ENCODE peak calls at places on chromosome X, in ten cellular contexts. S is iPS DF 6.9; B is pancreas; O is AG04450; C is neuronal stem cell; D is GM06990; W is OCI-LY7; U is stomach; T is foreskin fibroblast; I is effector memory CD4-positive, alpha-beta T cell. F is an unnamed sample.

GRCh38 chrX:96685205-96686099 is 810 bp downstream of the DIAPH2 start:
- DNase-seq in S (no peak), B (peak), O (no peak), C (no peak), D (peak), W (peak), U (peak), T (peak), I (peak), F (no peak)

GRCh38 chrX:952816-953215 is 259.6 kb downstream of the CRLF2 start:
- DNase-seq in S (no peak), B (no peak), O (no peak), C (no peak), D (no peak), W (no peak), U (no peak), T (no peak), I (no peak), F (no peak)

GRCh38 chrX:39008554-39008953 is 207.3 kb downstream of the MID1IP1 start:
- DNase-seq in S (no peak), B (no peak), O (no peak), C (no peak), D (no peak), W (no peak), U (no peak), T (no peak), I (no peak), F (no peak)

GRCh38 chrX:15146515-15146914 is 123.4 kb downstream of the ASB9 start:
- DNase-seq in S (no peak), B (no peak), O (no peak), C (no peak), D (peak), W (peak), U (peak), T (no peak), I (no peak), F (no peak)

GRCh38 chrX:20091499-20091898 is 25.2 kb downstream of the MAP7D2 start:
- DNase-seq in S (no peak), B (no peak), O (no peak), C (no peak), D (no peak), W (no peak), U (no peak), T (no peak), I (no peak), F (no peak)

GRCh38 chrX:9342581-9343051 is 122.2 kb upstream of the TBL1X start:
- DNase-seq in S (peak), B (peak), O (no peak), C (peak), D (peak), W (no peak), U (peak), T (peak), I (peak), F (no peak)

GRCh38 chrX:97446298-97446882 is 562.7 kb downstream of the RPA4 start:
- DNase-seq in S (no peak), B (no peak), O (no peak), C (no peak), D (no peak), W (peak), U (no peak), T (no peak), I (no peak), F (no peak)

GRCh38 chrX:39439910-39440733 is 638.9 kb downstream of the MID1IP1 start:
- DNase-seq in S (no peak), B (no peak), O (no peak), C (no peak), D (no peak), W (no peak), U (no peak), T (no peak), I (no peak), F (no peak)

GRCh38 chrX:65926095-65927019 is 113.5 kb downstream of the VSIG4 start:
- DNase-seq in S (no peak), B (no peak), O (no peak), C (no peak), D (peak), W (peak), U (no peak), T (no peak), I (no peak), F (no peak)

GRCh38 chrX:72101597-72102037 is 30.1 kb downstream of the RTL5 start:
- DNase-seq in S (no peak), B (no peak), O (no peak), C (no peak), D (no peak), W (no peak), U (no peak), T (no peak), I (no peak), F (no peak)

GRCh38 chrX:39158801-39159657 is 357.8 kb downstream of the MID1IP1 start:
- DNase-seq in S (no peak), B (no peak), O (no peak), C (no peak), D (no peak), W (no peak), U (no peak), T (no peak), I (no peak), F (peak)

GRCh38 chrX:130636277-130636676 is 234.5 kb downstream of the RBMX2 start:
- DNase-seq in S (no peak), B (no peak), O (no peak), C (no peak), D (no peak), W (no peak), U (no peak), T (no peak), I (no peak), F (no peak)

GRCh38 chrX:115957862-115958490 is 212.6 kb upstream of the AGTR2 start:
- DNase-seq in S (no peak), B (no peak), O (no peak), C (no peak), D (no peak), W (no peak), U (no peak), T (no peak), I (no peak), F (no peak)

GRCh38 chrX:36160056-36160455 is 240.5 kb downstream of the CFAP47 start:
- DNase-seq in S (no peak), B (no peak), O (no peak), C (no peak), D (no peak), W (no peak), U (no peak), T (no peak), I (no peak), F (no peak)

GRCh38 chrX:49978191-49978590 is 55.8 kb downstream of the CLCN5 start:
- DNase-seq in S (no peak), B (no peak), O (no peak), C (no peak), D (no peak), W (no peak), U (no peak), T (no peak), I (no peak), F (no peak)

GRCh38 chrX:12844319-12844718 is 22.6 kb upstream of the TLR7 start:
- DNase-seq in S (no peak), B (no peak), O (no peak), C (no peak), D (no peak), W (no peak), U (no peak), T (no peak), I (no peak), F (no peak)

GRCh38 chrX:111411591-111412371 is at the start of gene DCX:
- DNase-seq in S (peak), B (no peak), O (no peak), C (no peak), D (no peak), W (no peak), U (no peak), T (no peak), I (no peak), F (no peak)
- H3K4me3 ChIP-seq in S (no peak), B (no peak), O (no peak), C (peak), D (no peak), W (no peak), U (no peak), T (no peak), I (no peak), F (no peak)

DNA sequence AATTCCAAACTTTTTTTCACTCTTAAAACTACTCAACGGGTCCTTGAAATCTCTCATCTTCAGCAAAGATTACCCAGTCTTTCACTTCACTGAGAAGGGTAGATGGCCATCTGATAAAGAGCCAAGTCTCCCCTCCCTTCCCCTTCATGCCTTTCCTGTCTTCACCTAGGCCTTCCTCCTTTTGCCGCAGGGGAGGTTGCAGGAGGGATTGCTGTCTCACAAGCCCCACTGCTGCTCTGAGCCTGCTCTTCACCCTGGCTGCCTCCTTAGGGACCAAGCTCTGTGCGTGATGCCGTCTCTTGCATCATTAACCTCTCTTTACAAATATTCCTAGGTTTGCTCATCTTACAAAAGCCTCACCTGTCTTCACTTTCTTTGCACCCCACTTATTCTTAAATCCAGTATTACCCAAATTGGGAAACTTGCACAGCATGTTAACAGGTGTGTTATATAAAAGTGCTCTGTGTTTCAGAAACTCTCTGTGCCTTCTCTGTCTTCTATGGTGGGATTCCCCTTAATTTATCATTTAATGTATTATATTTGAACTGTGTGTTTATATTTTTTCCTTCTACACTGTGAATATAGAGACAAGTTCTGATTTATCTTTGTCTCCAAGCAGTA is 3.8 kb downstream of the ZFX start:
- DNase-seq in S (no peak), B (no peak), O (no peak), C (no peak), D (no peak), W (peak), U (no peak), T (no peak), I (peak), F (no peak)
- H3K4me3 ChIP-seq in S (no peak), B (peak), O (peak), C (no peak), D (no peak), W (peak), U (peak), T (peak), I (no peak), F (no peak)

GRCh38 chrX:100636321-100636991 is at the start of gene TSPAN6:
- DNase-seq in S (no peak), B (peak), O (peak), C (peak), D (peak), W (no peak), U (peak), T (peak), I (peak), F (peak)
- H3K4me3 ChIP-seq in S (peak), B (peak), O (peak), C (peak), D (no peak), W (no peak), U (peak), T (peak), I (peak), F (peak)

DNA sequence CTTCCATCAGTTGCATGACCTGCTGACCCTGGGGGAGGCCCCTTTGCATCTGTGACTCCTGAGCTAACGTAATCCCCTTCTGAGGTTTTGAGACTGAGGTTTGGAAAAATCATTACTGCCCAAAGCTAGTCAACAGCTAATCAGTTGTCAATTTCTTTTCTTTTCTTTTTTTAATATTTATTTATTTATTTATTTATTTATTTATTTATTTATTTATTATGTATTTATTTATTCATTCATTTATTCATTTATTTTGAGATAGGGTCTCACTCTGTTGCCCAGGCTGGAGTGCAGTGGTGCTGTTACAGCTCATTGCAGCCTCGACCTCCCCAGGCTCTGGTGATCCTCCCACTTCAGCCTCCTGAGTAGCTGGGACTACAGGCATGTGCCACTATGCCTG is 25.1 kb upstream of the FHL1 start:
- DNase-seq in S (no peak), B (no peak), O (no peak), C (no peak), D (no peak), W (no peak), U (no peak), T (no peak), I (no peak), F (no peak)
- H3K4me3 ChIP-seq in S (no peak), B (no peak), O (no peak), C (no peak), D (no peak), W (no peak), U (no peak), T (no peak), I (no peak), F (no peak)

GRCh38 chrX:153512501-153512893 is 4.9 kb upstream of the ATP2B3 start:
- DNase-seq in S (no peak), B (no peak), O (no peak), C (no peak), D (no peak), W (no peak), U (no peak), T (no peak), I (no peak), F (no peak)

GRCh38 chrX:153510383-153510782 is 7.1 kb upstream of the ATP2B3 start:
- DNase-seq in S (no peak), B (no peak), O (no peak), C (no peak), D (no peak), W (no peak), U (no peak), T (no peak), I (no peak), F (no peak)

GRCh38 chrX:153514259-153514658 is 3.2 kb upstream of the ATP2B3 start:
- DNase-seq in S (no peak), B (no peak), O (no peak), C (no peak), D (no peak), W (no peak), U (no peak), T (no peak), I (no peak), F (no peak)

GRCh38 chrX:153513265-153513664 is 4.2 kb upstream of the ATP2B3 start:
- DNase-seq in S (no peak), B (no peak), O (no peak), C (no peak), D (no peak), W (no peak), U (no peak), T (no peak), I (no peak), F (no peak)

DNA sequence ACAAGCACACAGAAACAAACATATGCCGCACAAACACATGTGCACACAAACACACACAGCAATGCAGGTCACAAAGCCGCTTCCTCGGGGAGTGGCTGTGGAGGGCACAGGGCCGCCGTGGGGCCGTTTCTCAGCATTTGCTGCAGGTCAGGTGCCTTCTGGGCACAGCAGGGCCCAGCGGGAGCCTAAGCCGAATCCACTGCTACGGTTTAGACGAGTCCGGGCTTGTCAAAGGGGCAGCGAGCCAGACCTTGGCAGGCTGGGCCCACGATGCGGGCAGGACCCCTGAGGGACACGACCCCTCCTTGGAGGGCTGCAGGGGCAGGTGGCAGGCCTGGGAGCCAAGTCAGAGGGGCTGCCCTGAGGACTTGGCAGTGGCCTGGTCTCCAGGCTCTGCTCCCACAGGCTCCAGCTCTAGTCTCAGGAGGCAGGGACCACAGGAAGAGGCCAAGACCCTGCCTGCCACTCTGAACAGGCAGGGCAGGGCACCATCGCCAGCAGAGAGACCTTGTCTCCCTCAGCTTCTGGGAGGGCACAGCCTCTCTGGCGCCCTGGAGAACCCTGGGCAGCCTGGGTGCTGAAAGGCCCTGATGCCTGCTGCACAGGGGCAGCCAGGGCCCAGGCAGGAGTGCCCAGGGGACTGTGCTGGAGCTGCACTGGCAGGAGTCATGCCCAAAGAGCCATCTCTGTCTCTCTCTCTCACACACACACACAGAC is 5.5 kb upstream of the ATP2B3 start:
- DNase-seq in S (no peak), B (no peak), O (no peak), C (no peak), D (no peak), W (no peak), U (no peak), T (no peak), I (no peak), F (no peak)
- H3K4me3 ChIP-seq in S (no peak), B (no peak), O (no peak), C (no peak), D (no peak), W (no peak), U (no peak), T (no peak), I (no peak), F (no peak)

GRCh38 chrX:134174273-134174660 is 62.7 kb upstream of the CCDC160 start:
- DNase-seq in S (no peak), B (no peak), O (no peak), C (no peak), D (no peak), W (no peak), U (no peak), T (no peak), I (no peak), F (no peak)

GRCh38 chrX:134174859-134175258 is 62.1 kb upstream of the CCDC160 start:
- DNase-seq in S (no peak), B (no peak), O (no peak), C (peak), D (no peak), W (no peak), U (no peak), T (no peak), I (no peak), F (no peak)

GRCh38 chrX:134171661-134172587 is 65.1 kb upstream of the CCDC160 start:
- DNase-seq in S (no peak), B (peak), O (no peak), C (no peak), D (no peak), W (no peak), U (peak), T (no peak), I (no peak), F (no peak)

GRCh38 chrX:134172588-134173259 is 64.3 kb upstream of the CCDC160 start:
- DNase-seq in S (no peak), B (peak), O (no peak), C (no peak), D (peak), W (no peak), U (peak), T (no peak), I (no peak), F (no peak)

GRCh38 chrX:134173541-134174272 is 63.3 kb upstream of the CCDC160 start:
- DNase-seq in S (no peak), B (no peak), O (no peak), C (no peak), D (no peak), W (no peak), U (no peak), T (no peak), I (no peak), F (no peak)
- H3K4me3 ChIP-seq in S (peak), B (no peak), O (no peak), C (peak), D (no peak), W (no peak), U (peak), T (no peak), I (peak), F (no peak)

DNA sequence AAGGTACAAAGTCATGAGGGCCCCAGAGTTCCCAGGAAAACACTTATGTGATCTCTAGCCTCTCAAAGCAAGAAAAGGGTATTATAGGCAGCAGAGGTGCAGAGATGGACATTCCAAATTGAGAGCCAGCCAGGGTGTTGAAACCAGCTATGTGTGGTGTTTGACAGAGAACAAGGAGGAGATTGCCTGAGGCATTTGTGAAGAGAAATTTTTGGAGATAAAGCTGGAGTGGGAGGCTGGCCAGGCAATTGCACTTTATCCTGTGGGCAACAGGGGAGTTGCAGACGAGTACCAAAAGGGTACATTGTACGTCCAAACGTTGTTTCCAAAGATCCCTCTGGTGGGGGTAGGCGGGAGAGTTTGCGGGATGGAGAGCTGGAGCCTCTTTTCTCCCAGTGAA is 2.5 kb upstream of the GABRE start:
- DNase-seq in S (no peak), B (no peak), O (no peak), C (no peak), D (no peak), W (no peak), U (no peak), T (no peak), I (no peak), F (no peak)
- H3K4me3 ChIP-seq in S (no peak), B (no peak), O (no peak), C (no peak), D (no peak), W (no peak), U (no peak), T (no peak), I (no peak), F (no peak)